ENCODE peak calls at places on chromosomes 3 and 15, in seven cellular contexts. S, P, L, T, D, M and F are unnamed samples.

GRCh38 chr3:110414851-110415250 is 656.8 kb upstream of the NECTIN3 start:
- DNase-seq in S (no peak), P (no peak), L (no peak), T (peak; percentile 57), D (no peak), M (peak; percentile 73), F (no peak)

GRCh38 chr15:78291698-78292097 is 7.7 kb downstream of the SKIC8 start:
- DNase-seq in S (no peak), P (no peak), L (no peak), T (no peak), D (no peak), M (no peak), F (no peak)

GRCh38 chr3:171994646-171995441 is 44.5 kb upstream of the FNDC3B start:
- DNase-seq in S (peak; percentile 63), P (no peak), L (no peak), T (no peak), D (no peak), M (no peak), F (no peak)

GRCh38 chr15:88891540-88892254 is 3.6 kb downstream of the HAPLN3 start:
- DNase-seq in S (no peak), P (no peak), L (no peak), T (no peak), D (no peak), M (no peak), F (no peak)

GRCh38 chr15:40217166-40217785 is 21.6 kb upstream of the PAK6 start:
- DNase-seq in S (peak; percentile 72), P (no peak), L (peak; percentile 82), T (peak; percentile 61), D (peak; percentile 21), M (peak; percentile 68), F (no peak)

GRCh38 chr3:27165348-27165747 is 203.8 kb downstream of the NEK10 start:
- DNase-seq in S (peak; percentile 87), P (no peak), L (no peak), T (no peak), D (no peak), M (no peak), F (no peak)

GRCh38 chr3:31671976-31672375 is 139.3 kb downstream of the STT3B start:
- DNase-seq in S (no peak), P (no peak), L (no peak), T (no peak), D (no peak), M (no peak), F (no peak)

GRCh38 chr15:82714026-82714425 is 4.4 kb upstream of the AP3B2 start:
- DNase-seq in S (no peak), P (no peak), L (no peak), T (no peak), D (no peak), M (no peak), F (no peak)

GRCh38 chr15:25930931-25931330 is 67.8 kb upstream of the ATP10A start:
- DNase-seq in S (no peak), P (no peak), L (no peak), T (no peak), D (no peak), M (no peak), F (no peak)

GRCh38 chr15:89364741-89365450 is 30.3 kb upstream of the POLG start:
- DNase-seq in S (no peak), P (no peak), L (peak; percentile 63), T (no peak), D (no peak), M (no peak), F (no peak)

GRCh38 chr3:106510206-106510605 is 641.4 kb upstream of the CBLB start:
- DNase-seq in S (no peak), P (no peak), L (no peak), T (no peak), D (no peak), M (no peak), F (no peak)

GRCh38 chr15:36468746-36469145 is 110.7 kb upstream of the CDIN1 start:
- DNase-seq in S (peak; percentile 62), P (peak; percentile 54), L (no peak), T (no peak), D (no peak), M (no peak), F (peak; percentile 15)

GRCh38 chr3:112092439-112093179 is 6.4 kb downstream of the C3orf52 start:
- DNase-seq in S (peak; percentile 84), P (no peak), L (peak; percentile 37), T (no peak), D (no peak), M (no peak), F (no peak)

GRCh38 chr3:189458536-189458935 is 172.7 kb upstream of the TP63 start:
- DNase-seq in S (no peak), P (peak; percentile 73), L (no peak), T (no peak), D (no peak), M (no peak), F (no peak)

GRCh38 chr3:20865811-20866210 is 679.8 kb upstream of the SGO1 start:
- DNase-seq in S (peak; percentile 15), P (no peak), L (no peak), T (no peak), D (no peak), M (no peak), F (no peak)

GRCh38 chr3:79002465-79003372 is 765.1 kb downstream of the ROBO1 start:
- DNase-seq in S (no peak), P (no peak), L (no peak), T (no peak), D (no peak), M (no peak), F (no peak)

GRCh38 chr3:112579697-112580096 is 17.9 kb downstream of the SLC35A5 start:
- DNase-seq in S (no peak), P (no peak), L (no peak), T (no peak), D (no peak), M (no peak), F (no peak)

GRCh38 chr3:47113669-47114365 is 50.1 kb downstream of the SETD2 start:
- DNase-seq in S (peak; percentile 87), P (no peak), L (no peak), T (peak; percentile 1), D (no peak), M (no peak), F (no peak)

GRCh38 chr3:113495035-113495434 is 19.9 kb downstream of the SPICE1 start:
- DNase-seq in S (no peak), P (no peak), L (peak; percentile 34), T (peak; percentile 55), D (no peak), M (peak; percentile 23), F (no peak)

GRCh38 chr15:68312701-68313204 is 35.2 kb downstream of the FEM1B start:
- DNase-seq in S (peak; percentile 93), P (no peak), L (no peak), T (no peak), D (no peak), M (no peak), F (no peak)

GRCh38 chr3:134483195-134483890 is 2.4 kb downstream of the ANAPC13 start:
- DNase-seq in S (peak; percentile 74), P (no peak), L (no peak), T (no peak), D (no peak), M (no peak), F (no peak)

DNA sequence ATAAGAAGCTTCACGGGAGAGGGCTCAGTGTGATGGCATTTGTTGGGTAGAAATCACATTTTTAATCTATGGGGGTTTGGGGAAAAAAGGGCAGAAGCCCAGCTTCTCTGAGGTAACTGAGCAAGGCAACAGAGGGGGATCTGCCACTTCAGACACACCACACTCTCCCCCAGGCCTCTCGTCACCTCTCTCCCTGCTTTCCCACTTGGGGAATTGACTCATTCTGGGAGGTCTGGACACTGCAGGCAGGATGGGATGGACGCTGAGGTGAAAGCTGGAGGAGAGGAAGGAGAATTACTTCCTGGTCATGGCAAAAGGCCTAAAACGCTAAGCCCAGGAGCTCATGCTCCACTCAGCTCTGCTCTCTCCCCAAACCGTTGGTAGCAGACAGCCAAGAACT is 33.2 kb downstream of the MYO5C start:
- DNase-seq in S (peak; percentile 81), P (no peak), L (no peak), T (no peak), D (no peak), M (no peak), F (no peak)
- H3K4me1 ChIP-seq in S (peaks cover 15% of the 10 kb centered on the region), P (peaks cover 5% of the 10 kb centered on the region), L (peaks cover 43% of the 10 kb centered on the region), T (peaks cover 16% of the 10 kb centered on the region), D (peaks cover 34% of the 10 kb centered on the region), M (peaks cover 12% of the 10 kb centered on the region), F (peaks cover 25% of the 10 kb centered on the region)

DNA sequence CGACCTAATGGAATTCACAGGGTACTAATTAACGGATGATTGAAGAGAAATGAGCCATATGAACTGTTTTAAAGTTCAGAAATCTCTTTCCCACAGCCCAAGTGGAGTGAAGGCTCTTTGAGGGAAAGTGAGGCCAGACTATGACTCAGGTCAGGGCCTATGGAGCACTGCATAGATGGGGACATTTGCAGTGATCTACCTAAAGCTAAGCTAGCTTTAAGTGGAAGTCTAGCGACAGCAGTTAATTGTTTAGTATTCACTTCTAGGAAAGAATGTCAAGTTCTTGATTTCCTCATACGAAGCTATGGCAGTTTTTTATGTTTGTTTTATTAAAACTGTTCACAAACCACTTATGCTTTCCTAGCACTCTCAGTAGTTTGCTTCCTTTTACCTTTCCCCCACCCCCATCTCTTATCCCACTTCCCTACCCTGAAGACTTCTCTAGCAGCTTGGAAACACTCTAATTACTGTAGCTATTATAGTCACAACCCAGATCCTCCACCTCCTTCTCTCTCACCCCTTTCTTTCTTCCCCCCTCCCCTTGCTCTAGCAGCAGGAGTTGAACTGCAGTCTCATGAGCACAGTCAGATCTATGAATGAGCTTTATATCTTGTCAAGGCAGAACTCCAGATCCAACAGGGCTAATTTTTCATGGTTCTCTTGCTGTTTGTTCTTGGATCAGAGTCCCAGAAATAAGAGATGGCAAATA is 6.2 kb downstream of the ZNF609 start:
- DNase-seq in S (no peak), P (no peak), L (peak; percentile 51), T (no peak), D (no peak), M (no peak), F (no peak)
- H3K4me1 ChIP-seq in S (peaks cover 16% of the 10 kb centered on the region), P (peaks cover 6% of the 10 kb centered on the region), L (peaks cover 57% of the 10 kb centered on the region), T (peaks cover 40% of the 10 kb centered on the region), D (peaks cover 63% of the 10 kb centered on the region), M (peaks cover 6% of the 10 kb centered on the region), F (peaks cover 63% of the 10 kb centered on the region)

GRCh38 chr3:152399374-152399773 is 130.6 kb downstream of the MBNL1 start:
- DNase-seq in S (no peak), P (no peak), L (no peak), T (peak; percentile 53), D (no peak), M (no peak), F (no peak)
- H3K4me1 ChIP-seq in S (peaks cover 54% of the 10 kb centered on the region), P (peaks cover 11% of the 10 kb centered on the region), L (peaks cover 3% of the 10 kb centered on the region), T (peaks cover 64% of the 10 kb centered on the region), D (peaks cover 67% of the 10 kb centered on the region), M (peaks cover 32% of the 10 kb centered on the region), F (peaks cover 100% of the 10 kb centered on the region)

DNA sequence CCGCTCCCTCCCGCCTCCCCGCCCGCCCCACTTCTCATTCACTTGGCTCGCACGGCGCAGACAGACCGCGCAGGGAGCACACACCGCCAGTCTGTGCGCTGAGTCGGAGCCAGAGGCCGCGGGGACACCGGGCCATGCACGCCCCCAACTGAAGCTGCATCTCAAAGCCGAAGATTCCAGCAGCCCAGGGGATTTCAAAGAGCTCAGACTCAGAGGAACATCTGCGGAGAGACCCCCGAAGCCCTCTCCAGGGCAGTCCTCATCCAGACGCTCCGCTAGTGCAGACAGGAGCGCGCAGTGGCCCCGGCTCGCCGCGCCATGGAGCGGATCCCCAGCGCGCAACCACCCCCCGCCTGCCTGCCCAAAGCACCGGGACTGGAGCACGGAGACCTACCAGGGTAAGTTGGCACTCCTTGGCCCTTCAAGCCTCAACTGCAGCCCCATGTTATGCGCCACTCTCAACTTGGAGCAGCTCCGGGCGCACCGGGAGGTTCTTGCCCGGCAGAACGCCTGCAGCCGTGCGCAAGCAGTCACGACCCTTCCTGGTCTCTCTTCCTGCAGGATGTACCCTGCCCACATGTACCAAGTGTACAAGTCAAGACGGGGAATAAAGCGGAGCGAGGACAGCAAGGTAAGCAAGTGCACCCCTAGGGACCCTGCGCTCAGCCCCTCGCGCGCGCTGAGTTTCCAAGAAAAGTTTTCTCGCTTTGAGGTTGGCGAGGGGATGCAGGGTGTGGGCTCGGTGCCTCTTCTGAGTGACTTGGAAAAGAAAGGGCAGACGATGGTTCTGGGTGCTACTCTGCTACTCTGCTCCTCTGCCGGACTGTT is at the start of gene BHLHE40:
- DNase-seq in S (no peak), P (peak; percentile 81), L (peak; percentile 70), T (no peak), D (peak; percentile 30), M (no peak), F (peak; percentile 46)
- H3K4me1 ChIP-seq in S (peaks cover 50% of the 10 kb centered on the region), P (peaks cover 2% of the 10 kb centered on the region), L (peaks cover 12% of the 10 kb centered on the region), T (peaks cover 22% of the 10 kb centered on the region), D (peaks cover 58% of the 10 kb centered on the region), M (peaks cover 76% of the 10 kb centered on the region), F (peaks cover 67% of the 10 kb centered on the region)